ENCODE peak calls at places on chromosomes 6 and 20, in four cellular contexts. X is activated B cell treated with CpG ODN at 0.5 μM for 24 hours, N is islet precursor cell, U is Caki2. Q is an unnamed sample.

GRCh38 chr6:66307490-66307889 is 600.5 kb upstream of the EYS start:
- DNase-seq in X (no peak), N (no peak), U (peak), Q (no peak)

GRCh38 chr6:35787266-35788218 is 6.7 kb downstream of the CLPSL1 start:
- DNase-seq in X (no peak), N (no peak), U (no peak), Q (no peak)

GRCh38 chr20:53943522-53944291 is 126.7 kb downstream of the BCAS1 start:
- DNase-seq in X (no peak), N (no peak), U (peak), Q (no peak)

GRCh38 chr20:23596856-23597255 is 8.9 kb downstream of the CST9 start:
- DNase-seq in X (no peak), N (no peak), U (no peak), Q (no peak)

GRCh38 chr20:59566631-59567524 is 37.5 kb upstream of the PHACTR3 start:
- DNase-seq in X (no peak), N (peak), U (no peak), Q (no peak)

GRCh38 chr6:125868252-125868651 is 77.5 kb downstream of the NCOA7 start:
- DNase-seq in X (no peak), N (no peak), U (no peak), Q (no peak)

GRCh38 chr6:84135291-84135690 is 92.2 kb downstream of the CEP162 start:
- DNase-seq in X (no peak), N (no peak), U (no peak), Q (no peak)

GRCh38 chr6:36659271-36659670 is 19.2 kb upstream of the CDKN1A start:
- DNase-seq in X (no peak), N (peak), U (no peak), Q (no peak)

GRCh38 chr6:133553652-133554051 is 312.5 kb downstream of the EYA4 start:
- DNase-seq in X (no peak), N (no peak), U (peak), Q (no peak)

GRCh38 chr6:38192011-38192410 is 372.5 kb downstream of the ZFAND3 start:
- DNase-seq in X (no peak), N (peak), U (no peak), Q (no peak)

GRCh38 chr6:148996815-148997214 is 250.0 kb downstream of the UST start:
- DNase-seq in X (no peak), N (no peak), U (no peak), Q (no peak)

GRCh38 chr6:64665137-64665536 is 1029.5 kb downstream of the PHF3 start:
- DNase-seq in X (no peak), N (no peak), U (no peak), Q (no peak)

GRCh38 chr20:31968299-31969126 is 562 bp downstream of the XKR7 start:
- DNase-seq in X (peak), N (peak), U (peak), Q (peak)

GRCh38 chr6:118327237-118327636 is 220.9 kb upstream of the PLN start:
- DNase-seq in X (no peak), N (no peak), U (no peak), Q (no peak)

GRCh38 chr20:23293689-23294088 is 56.9 kb upstream of the NXT1 start:
- DNase-seq in X (no peak), N (no peak), U (no peak), Q (no peak)

GRCh38 chr20:45781391-45781931 is 10.2 kb downstream of the WFDC3 start:
- DNase-seq in X (no peak), N (no peak), U (peak), Q (no peak)

GRCh38 chr6:47034919-47035318 is 7.2 kb downstream of the ADGRF1 start:
- DNase-seq in X (no peak), N (peak), U (peak), Q (no peak)

GRCh38 chr20:14055127-14055742 is 59.9 kb downstream of the MACROD2 start:
- DNase-seq in X (no peak), N (no peak), U (peak), Q (no peak)

GRCh38 chr6:110878751-110879539 is 4.4 kb downstream of the AMD1 start:
- DNase-seq in X (no peak), N (peak), U (peak), Q (peak)

GRCh38 chr6:15616266-15616665 is 46.6 kb downstream of the DTNBP1 start:
- DNase-seq in X (no peak), N (no peak), U (peak), Q (no peak)

GRCh38 chr6:50110557-50110956 is 60.8 kb upstream of the DEFB112 start:
- DNase-seq in X (no peak), N (no peak), U (no peak), Q (no peak)

GRCh38 chr6:15615837-15616236 is 47.0 kb downstream of the DTNBP1 start:
- DNase-seq in X (no peak), N (no peak), U (no peak), Q (no peak)

GRCh38 chr20:64077876-64078551 is 1.3 kb downstream of the RGS19 start:
- DNase-seq in X (peak), N (no peak), U (no peak), Q (peak)

GRCh38 chr6:28137458-28138020 is 4.1 kb upstream of the ZKSCAN8 start:
- DNase-seq in X (peak), N (no peak), U (peak), Q (peak)

GRCh38 chr6:158954778-158955177 is 45.2 kb downstream of the RSPH3 start:
- DNase-seq in X (no peak), N (no peak), U (no peak), Q (no peak)

GRCh38 chr6:14001329-14002012 is 76.7 kb downstream of the RNF182 start:
- DNase-seq in X (no peak), N (peak), U (peak), Q (no peak)

GRCh38 chr6:144248003-144248402 is 37.1 kb upstream of the UTRN start:
- DNase-seq in X (no peak), N (no peak), U (no peak), Q (no peak)

GRCh38 chr6:42179956-42180335 is 6.8 kb downstream of the GUCA1A start:
- DNase-seq in X (no peak), N (no peak), U (no peak), Q (no peak)

GRCh38 chr6:44133003-44133931 is 5.9 kb downstream of the TMEM63B start:
- DNase-seq in X (no peak), N (peak), U (peak), Q (no peak)